ENCODE peak calls at places on chromosomes 16 and 17, in eight cellular contexts. X, H, F, Y, V, T, C and O are unnamed samples.

GRCh38 chr16:29907973-29908372 is 7.7 kb downstream of the ASPHD1 start:
- DNase-seq in X (no peak), H (no peak), F (no peak), Y (no peak), V (no peak), T (no peak), C (no peak), O (no peak)

GRCh38 chr16:86772231-86772510 is 193.8 kb downstream of the FOXL1 start:
- DNase-seq in X (peak; percentile 44), H (no peak), F (no peak), Y (peak; percentile 69), V (no peak), T (no peak), C (no peak), O (peak; percentile 82)

GRCh38 chr16:18936727-18937340 is 10.6 kb upstream of the SMG1 start:
- DNase-seq in X (no peak), H (no peak), F (no peak), Y (no peak), V (no peak), T (no peak), C (no peak), O (no peak)

GRCh38 chr17:5344914-5345313 is 62.8 kb downstream of the RABEP1 start:
- DNase-seq in X (no peak), H (no peak), F (no peak), Y (no peak), V (peak; percentile 16), T (no peak), C (no peak), O (no peak)

GRCh38 chr16:2515180-2515803 is 1.5 kb downstream of the ATP6V0C start:
- DNase-seq in X (no peak), H (no peak), F (peak; percentile 9), Y (no peak), V (no peak), T (no peak), C (no peak), O (no peak)

GRCh38 chr16:57358527-57359095 is at the start of gene CCL22:
- DNase-seq in X (no peak), H (no peak), F (no peak), Y (no peak), V (no peak), T (no peak), C (no peak), O (no peak)

GRCh38 chr17:79038545-79039135 is 14.7 kb downstream of the C1QTNF1 start:
- DNase-seq in X (peak; percentile 67), H (no peak), F (no peak), Y (peak; percentile 99), V (peak; percentile 12), T (peak; percentile 99), C (peak; percentile 94), O (peak; percentile 93)

GRCh38 chr17:78605429-78605828 is 28.2 kb upstream of the DNAH17 start:
- DNase-seq in X (no peak), H (no peak), F (no peak), Y (no peak), V (no peak), T (no peak), C (no peak), O (no peak)

GRCh38 chr17:33838281-33838680 is 416.8 kb upstream of the CCL2 start:
- DNase-seq in X (no peak), H (no peak), F (no peak), Y (peak; percentile 1), V (no peak), T (no peak), C (no peak), O (no peak)

GRCh38 chr16:28845173-28846079 is 722 bp downstream of the TUFM start:
- DNase-seq in X (peak; percentile 50), H (peak; percentile 15), F (no peak), Y (peak; percentile 45), V (no peak), T (no peak), C (peak; percentile 66), O (no peak)

GRCh38 chr17:63196772-63197335 is 230.8 kb downstream of the TANC2 start:
- DNase-seq in X (no peak), H (peak; percentile 54), F (no peak), Y (no peak), V (no peak), T (no peak), C (no peak), O (no peak)

GRCh38 chr16:30473231-30474061 is 904 bp downstream of the ITGAL start:
- DNase-seq in X (no peak), H (no peak), F (peak; percentile 15), Y (no peak), V (peak; percentile 76), T (no peak), C (no peak), O (no peak)

GRCh38 chr17:19004601-19005441 is at the start of gene FAM83G:
- DNase-seq in X (peak; percentile 29), H (peak; percentile 52), F (peak; percentile 58), Y (peak; percentile 46), V (peak; percentile 93), T (peak; percentile 52), C (peak; percentile 54), O (peak; percentile 63)

GRCh38 chr17:36195474-36196098 is 972 bp downstream of the CCL3L1 start:
- DNase-seq in X (no peak), H (no peak), F (no peak), Y (no peak), V (no peak), T (no peak), C (peak; percentile 20), O (no peak)

GRCh38 chr17:45224671-45225050 is 3.0 kb downstream of the FMNL1 start:
- DNase-seq in X (no peak), H (no peak), F (no peak), Y (no peak), V (peak; percentile 35), T (no peak), C (no peak), O (no peak)

GRCh38 chr16:3945751-3946603 is 65.5 kb upstream of the CREBBP start:
- DNase-seq in X (peak; percentile 98), H (peak; percentile 82), F (no peak), Y (peak; percentile 96), V (no peak), T (peak; percentile 98), C (peak; percentile 99), O (peak; percentile 97)

DNA sequence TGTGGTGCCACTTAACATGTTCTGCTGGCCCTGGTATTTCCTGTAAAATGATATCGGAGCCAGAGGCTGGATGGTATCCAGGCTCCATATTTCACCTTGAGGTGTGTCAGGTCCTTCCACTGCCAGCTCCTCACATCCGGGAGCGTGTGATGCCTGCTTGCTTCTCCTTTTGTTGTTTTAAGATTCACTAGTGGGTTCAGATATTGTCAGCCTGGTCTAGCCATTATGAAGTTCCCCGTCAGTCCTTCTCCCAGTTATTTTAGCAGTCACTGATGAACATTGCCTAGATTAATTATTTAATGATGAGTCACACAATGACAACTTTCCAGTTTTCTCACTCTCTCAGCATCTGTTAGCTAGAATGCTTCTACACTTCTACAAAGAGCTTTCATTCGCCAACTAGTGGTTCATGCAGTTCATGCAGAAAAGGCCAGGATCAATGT is 11.3 kb downstream of the DNAAF1 start:
- DNase-seq in X (no peak), H (no peak), F (no peak), Y (peak; percentile 20), V (no peak), T (peak; percentile 29), C (no peak), O (peak; percentile 10)
- TF ChIP-seq CTCF in X (peak; percentile 15), H (no peak), F (no peak), Y (peak; percentile 14), V (no peak), T (no peak), C (peak; percentile 26), O (peak; percentile 39)

GRCh38 chr16:61923629-61924028 is 112.6 kb downstream of the CDH8 start:
- DNase-seq in X (no peak), H (no peak), F (no peak), Y (no peak), V (no peak), T (no peak), C (no peak), O (no peak)
- TF ChIP-seq CTCF in X (no peak), H (no peak), F (no peak), Y (no peak), V (no peak), T (no peak), C (no peak), O (no peak)

GRCh38 chr17:8800656-8801055 is 1.5 kb upstream of the MFSD6L start:
- DNase-seq in X (no peak), H (no peak), F (no peak), Y (no peak), V (no peak), T (no peak), C (no peak), O (no peak)

GRCh38 chr17:8797621-8798175 is 1.5 kb downstream of the MFSD6L start:
- DNase-seq in X (no peak), H (no peak), F (no peak), Y (no peak), V (no peak), T (no peak), C (no peak), O (no peak)

GRCh38 chr17:8799851-8800212 is 667 bp upstream of the MFSD6L start:
- DNase-seq in X (no peak), H (no peak), F (peak; percentile 42), Y (no peak), V (no peak), T (no peak), C (no peak), O (no peak)

GRCh38 chr17:8798176-8799000 is 777 bp downstream of the MFSD6L start:
- DNase-seq in X (no peak), H (no peak), F (no peak), Y (no peak), V (no peak), T (no peak), C (no peak), O (no peak)

GRCh38 chr17:8799001-8799850 is at the start of gene MFSD6L:
- DNase-seq in X (peak; percentile 15), H (no peak), F (no peak), Y (no peak), V (peak; percentile 63), T (peak; percentile 5), C (peak; percentile 36), O (no peak)
- TF ChIP-seq CTCF in X (no peak), H (no peak), F (no peak), Y (no peak), V (peak; percentile 40), T (no peak), C (no peak), O (no peak)

DNA sequence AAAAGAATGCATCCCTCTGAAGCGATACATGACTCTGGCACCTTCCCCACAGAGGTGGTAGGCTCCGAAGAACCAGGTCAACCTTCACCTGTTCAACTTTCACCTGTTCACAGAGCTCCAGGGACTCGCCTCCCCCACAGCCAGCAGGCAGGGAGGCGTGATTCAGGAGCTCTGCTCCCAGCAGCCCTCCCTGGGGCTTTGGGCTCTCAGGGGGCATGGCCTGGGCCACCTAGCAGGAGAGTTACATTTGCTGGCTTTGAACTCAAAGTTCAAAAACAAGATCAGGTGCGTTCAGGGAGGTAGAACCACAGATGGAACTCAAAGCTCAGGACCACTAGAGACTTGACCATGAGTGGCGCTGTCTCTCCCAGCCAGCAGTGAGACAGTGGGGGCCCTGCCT is 5.4 kb downstream of the VAC14 start:
- DNase-seq in X (no peak), H (no peak), F (no peak), Y (no peak), V (no peak), T (no peak), C (no peak), O (no peak)
- TF ChIP-seq CTCF in X (no peak), H (no peak), F (no peak), Y (no peak), V (no peak), T (no peak), C (no peak), O (no peak)

GRCh38 chr16:47995354-47995753 is 160.4 kb downstream of the ABCC12 start:
- DNase-seq in X (no peak), H (no peak), F (no peak), Y (no peak), V (no peak), T (no peak), C (no peak), O (no peak)
- TF ChIP-seq CTCF in X (peak; percentile 24), H (no peak), F (no peak), Y (peak; percentile 5), V (no peak), T (peak; percentile 19), C (peak; percentile 30), O (peak; percentile 14)